ENCODE peak calls at places on chromosomes 11 and 22, in six cellular contexts. F, S, Y, D, H and R are unnamed samples.

GRCh38 chr11:126034026-126034822 is 28.4 kb downstream of the CDON start:
- DNase-seq in Y (no peak), D (no peak), F (no peak), H (no peak), S (no peak), R (no peak)

GRCh38 chr11:110565344-110565684 is 135.6 kb downstream of the FDX1 start:
- DNase-seq in D (no peak), S (no peak), Y (no peak), F (peak), H (no peak), R (no peak)

GRCh38 chr11:86066033-86066432 is 2.9 kb downstream of the PICALM start:
- DNase-seq in S (no peak), Y (no peak), H (no peak), D (no peak), F (no peak), R (no peak)

GRCh38 chr22:44537016-44537936 is 39.2 kb upstream of the RTL6 start:
- DNase-seq in H (no peak), S (no peak), F (no peak), Y (no peak), D (no peak), R (no peak)

GRCh38 chr22:38963872-38964271 is 6.5 kb downstream of the APOBEC3A start:
- DNase-seq in H (no peak), S (no peak), D (peak), F (no peak), Y (no peak), R (no peak)

GRCh38 chr11:66914505-66914904 is 43.7 kb downstream of the PC start:
- DNase-seq in H (no peak), F (no peak), Y (no peak), S (no peak), D (no peak), R (no peak)

GRCh38 chr11:41845066-41845465 is 385.6 kb upstream of the LRRC4C start:
- DNase-seq in Y (no peak), S (no peak), F (no peak), D (no peak), H (no peak), R (no peak)

GRCh38 chr11:32348502-32348901 is 86.8 kb downstream of the WT1 start:
- DNase-seq in Y (no peak), D (no peak), S (no peak), F (no peak), H (no peak), R (no peak)

GRCh38 chr11:86292912-86293606 is 9.0 kb upstream of the HIKESHI start:
- DNase-seq in S (no peak), D (no peak), F (no peak), Y (no peak), H (no peak), R (no peak)

GRCh38 chr22:38707346-38707745 is 1.6 kb downstream of the GTPBP1 start:
- DNase-seq in H (peak), S (no peak), D (peak), F (peak), Y (no peak), R (no peak)

GRCh38 chr11:119909495-119909894 is 180.5 kb upstream of the NECTIN1 start:
- DNase-seq in D (no peak), H (no peak), S (no peak), F (no peak), Y (no peak), R (no peak)

GRCh38 chr22:38699143-38699542 is 1.6 kb downstream of the JOSD1 start:
- DNase-seq in Y (no peak), S (no peak), F (no peak), D (no peak), H (no peak), R (no peak)

GRCh38 chr22:49525776-49526535 is 301.7 kb downstream of the BRD1 start:
- DNase-seq in F (no peak), D (no peak), Y (no peak), H (no peak), S (no peak), R (no peak)

GRCh38 chr22:44728761-44729261 is 23.6 kb upstream of the ARHGAP8 start:
- DNase-seq in F (no peak), Y (peak), S (no peak), D (no peak), H (no peak), R (no peak)

GRCh38 chr22:23073506-23074229 is 3.3 kb downstream of the GNAZ start:
- DNase-seq in H (no peak), Y (no peak), D (no peak), F (no peak), S (no peak), R (peak)

GRCh38 chr11:95095858-95096587 is 6.4 kb downstream of the ENDOD1 start:
- DNase-seq in Y (no peak), F (peak), S (no peak), H (peak), D (no peak), R (no peak)

GRCh38 chr22:49243335-49243734 is 584.3 kb downstream of the BRD1 start:
- DNase-seq in S (no peak), H (no peak), Y (no peak), F (no peak), D (no peak), R (no peak)

GRCh38 chr11:59866397-59866796 is at the start of gene TCN1:
- DNase-seq in Y (no peak), H (peak), F (no peak), S (no peak), D (no peak), R (no peak)

GRCh38 chr11:128235446-128235845 is 351.9 kb downstream of the ETS1 start:
- DNase-seq in Y (no peak), S (no peak), F (peak), D (no peak), H (no peak), R (no peak)

GRCh38 chr11:97259434-97259833 is 869.6 kb downstream of the JRKL start:
- DNase-seq in S (no peak), H (no peak), Y (no peak), D (no peak), F (no peak), R (no peak)

GRCh38 chr11:1177771-1178090 is 20.0 kb downstream of the MUC5AC start:
- DNase-seq in F (no peak), D (no peak), H (no peak), Y (no peak), S (no peak), R (no peak)

GRCh38 chr22:47535681-47536080 is 773.2 kb downstream of the TBC1D22A start:
- DNase-seq in D (no peak), F (no peak), H (no peak), Y (no peak), S (no peak), R (no peak)

GRCh38 chr11:107928046-107928766 is at the start of gene RAB39A:
- DNase-seq in H (peak), S (peak), F (peak), Y (peak), D (peak), R (peak)

GRCh38 chr22:23098718-23099524 is 28.6 kb downstream of the GNAZ start:
- DNase-seq in H (no peak), S (no peak), Y (peak), D (no peak), F (peak), R (no peak)

GRCh38 chr11:13955971-13956421 is 6.5 kb upstream of the SPON1 start:
- DNase-seq in Y (peak), D (peak), H (peak), F (peak), S (peak), R (peak)

GRCh38 chr11:16082532-16083055 is 273.8 kb downstream of the SOX6 start:
- DNase-seq in Y (no peak), H (no peak), S (no peak), D (no peak), F (no peak), R (no peak)

GRCh38 chr11:87097582-87097981 is 59.8 kb downstream of the TMEM135 start:
- DNase-seq in D (peak), H (peak), S (peak), Y (no peak), F (peak), R (no peak)

GRCh38 chr11:66287256-66288137 is 1.4 kb downstream of the YIF1A start:
- DNase-seq in S (no peak), H (no peak), F (no peak), D (no peak), Y (no peak), R (no peak)

GRCh38 chr11:116412118-116412889 is 360.5 kb downstream of the BUD13 start:
- DNase-seq in Y (no peak), F (peak), S (no peak), H (no peak), D (no peak), R (no peak)

GRCh38 chr11:30513087-30513486 is 73.1 kb downstream of the MPPED2 start:
- DNase-seq in Y (no peak), D (no peak), S (no peak), F (no peak), H (no peak), R (no peak)

GRCh38 chr11:8095831-8096522 is 15.0 kb downstream of the TUB start:
- DNase-seq in S (no peak), H (no peak), F (no peak), Y (no peak), D (no peak), R (no peak)

GRCh38 chr11:105673089-105673488 is 63.2 kb downstream of the GRIA4 start:
- DNase-seq in F (peak), Y (no peak), S (no peak), D (peak), H (peak), R (no peak)

GRCh38 chr11:64599698-64600211 is 8.7 kb downstream of the SLC22A12 start:
- DNase-seq in F (no peak), H (no peak), S (no peak), D (no peak), Y (no peak), R (no peak)

GRCh38 chr11:60691636-60692035 is 7.8 kb upstream of the MS4A8 start:
- DNase-seq in F (no peak), S (no peak), D (no peak), H (no peak), Y (no peak), R (no peak)

GRCh38 chr22:29633514-29634312 is 30.3 kb downstream of the NF2 start:
- DNase-seq in S (no peak), D (no peak), H (no peak), F (peak), Y (no peak), R (no peak)

GRCh38 chr11:134561348-134561720 is 149.3 kb upstream of the B3GAT1 start:
- DNase-seq in H (no peak), Y (no peak), S (no peak), F (no peak), D (no peak), R (peak)

GRCh38 chr22:21963286-21963685 is 10.6 kb upstream of the PPM1F start:
- DNase-seq in H (no peak), F (no peak), Y (no peak), S (no peak), D (no peak), R (no peak)

GRCh38 chr22:36149464-36149863 is 11.1 kb downstream of the APOL3 start:
- DNase-seq in F (no peak), Y (no peak), S (no peak), H (peak), D (no peak), R (peak)

GRCh38 chr11:116930177-116930576 is 92.8 kb upstream of the APOA1 start:
- DNase-seq in D (no peak), H (peak), S (no peak), Y (no peak), F (peak), R (no peak)